ENCODE peak calls at places on chromosomes 12 and 14, in five cellular contexts. One of them, this sample, is unnamed.

GRCh38 chr12:77232045-77232444 is 166.7 kb upstream of the E2F7 start:
- DNase-seq in GM12865: no peak
- DNase-seq in CD8-positive, alpha-beta T cell: no peak
- DNase-seq in cardiac muscle cell: no peak
- DNase-seq in GM20000: no peak
- DNase-seq in this sample: no peak

GRCh38 chr12:94769040-94769420 is 118.7 kb upstream of the TMCC3 start:
- DNase-seq in GM20000: peak
- DNase-seq in GM12865: peak
- DNase-seq in cardiac muscle cell: no peak
- DNase-seq in CD8-positive, alpha-beta T cell: no peak
- DNase-seq in this sample: peak

GRCh38 chr14:30375280-30375892 is 183.6 kb upstream of the G2E3 start:
- DNase-seq in GM20000: peak
- DNase-seq in CD8-positive, alpha-beta T cell: peak
- DNase-seq in cardiac muscle cell: peak
- DNase-seq in GM12865: peak
- DNase-seq in this sample: peak

GRCh38 chr14:76768201-76768656 is 7.0 kb downstream of the VASH1 start:
- DNase-seq in CD8-positive, alpha-beta T cell: peak
- DNase-seq in GM12865: peak
- DNase-seq in cardiac muscle cell: peak
- DNase-seq in GM20000: peak
- DNase-seq in this sample: peak

GRCh38 chr12:99984271-99985128 is at the start of gene ANKS1B:
- DNase-seq in cardiac muscle cell: peak
- DNase-seq in GM20000: peak
- DNase-seq in GM12865: peak
- DNase-seq in CD8-positive, alpha-beta T cell: no peak
- DNase-seq in this sample: peak

GRCh38 chr12:116937640-116938039 is 26.9 kb downstream of the FBXW8 start:
- DNase-seq in cardiac muscle cell: no peak
- DNase-seq in CD8-positive, alpha-beta T cell: no peak
- DNase-seq in GM12865: no peak
- DNase-seq in GM20000: no peak
- DNase-seq in this sample: no peak

GRCh38 chr14:100096656-100097055 is 31.4 kb downstream of the EVL start:
- DNase-seq in GM20000: no peak
- DNase-seq in cardiac muscle cell: no peak
- DNase-seq in CD8-positive, alpha-beta T cell: no peak
- DNase-seq in GM12865: no peak
- DNase-seq in this sample: no peak

GRCh38 chr14:32611752-32612151 is 282.7 kb downstream of the AKAP6 start:
- DNase-seq in GM12865: no peak
- DNase-seq in CD8-positive, alpha-beta T cell: no peak
- DNase-seq in GM20000: no peak
- DNase-seq in cardiac muscle cell: no peak
- DNase-seq in this sample: no peak

GRCh38 chr12:57623811-57624390 is 9.1 kb downstream of the B4GALNT1 start:
- DNase-seq in GM12865: no peak
- DNase-seq in cardiac muscle cell: no peak
- DNase-seq in CD8-positive, alpha-beta T cell: no peak
- DNase-seq in GM20000: no peak
- DNase-seq in this sample: no peak

GRCh38 chr14:51818748-51819386 is 41.5 kb upstream of the GNG2 start:
- DNase-seq in GM20000: no peak
- DNase-seq in CD8-positive, alpha-beta T cell: no peak
- DNase-seq in GM12865: peak
- DNase-seq in cardiac muscle cell: no peak
- DNase-seq in this sample: no peak

GRCh38 chr12:130110910-130111309 is 51.4 kb upstream of the FZD10 start:
- DNase-seq in GM20000: no peak
- DNase-seq in CD8-positive, alpha-beta T cell: no peak
- DNase-seq in GM12865: no peak
- DNase-seq in cardiac muscle cell: no peak
- DNase-seq in this sample: no peak

GRCh38 chr14:88422919-88423318 is 37.5 kb downstream of the SPATA7 start:
- DNase-seq in CD8-positive, alpha-beta T cell: no peak
- DNase-seq in GM12865: no peak
- DNase-seq in GM20000: no peak
- DNase-seq in cardiac muscle cell: no peak
- DNase-seq in this sample: no peak

GRCh38 chr14:69715725-69716482 is 51.0 kb upstream of the SRSF5 start:
- DNase-seq in GM20000: no peak
- DNase-seq in GM12865: no peak
- DNase-seq in cardiac muscle cell: peak
- DNase-seq in CD8-positive, alpha-beta T cell: peak
- DNase-seq in this sample: no peak

GRCh38 chr12:51217968-51218606 is at the start of gene POU6F1:
- DNase-seq in GM12865: peak
- DNase-seq in CD8-positive, alpha-beta T cell: peak
- DNase-seq in GM20000: peak
- DNase-seq in cardiac muscle cell: peak
- DNase-seq in this sample: peak

GRCh38 chr12:101743724-101744472 is 4.6 kb upstream of the SYCP3 start:
- DNase-seq in CD8-positive, alpha-beta T cell: no peak
- DNase-seq in GM20000: peak
- DNase-seq in cardiac muscle cell: no peak
- DNase-seq in GM12865: peak
- DNase-seq in this sample: peak

GRCh38 chr12:107461222-107461980 is 224.2 kb upstream of the PWP1 start:
- DNase-seq in GM20000: no peak
- DNase-seq in GM12865: no peak
- DNase-seq in cardiac muscle cell: no peak
- DNase-seq in CD8-positive, alpha-beta T cell: no peak
- DNase-seq in this sample: no peak

GRCh38 chr14:22737052-22737451 is 29.4 kb upstream of the OXA1L start:
- DNase-seq in GM12865: peak
- DNase-seq in GM20000: peak
- DNase-seq in cardiac muscle cell: no peak
- DNase-seq in CD8-positive, alpha-beta T cell: no peak
- DNase-seq in this sample: peak

GRCh38 chr12:31742891-31743290 is 14.1 kb upstream of the AMN1 start:
- DNase-seq in GM20000: no peak
- DNase-seq in CD8-positive, alpha-beta T cell: no peak
- DNase-seq in GM12865: peak
- DNase-seq in cardiac muscle cell: no peak
- DNase-seq in this sample: no peak

GRCh38 chr12:85720308-85721033 is 115.7 kb downstream of the RASSF9 start:
- DNase-seq in GM12865: no peak
- DNase-seq in CD8-positive, alpha-beta T cell: no peak
- DNase-seq in GM20000: no peak
- DNase-seq in cardiac muscle cell: no peak
- DNase-seq in this sample: no peak

GRCh38 chr12:52382854-52383253 is 2.6 kb downstream of the KRT84 start:
- DNase-seq in GM12865: peak
- DNase-seq in GM20000: no peak
- DNase-seq in cardiac muscle cell: no peak
- DNase-seq in CD8-positive, alpha-beta T cell: no peak
- DNase-seq in this sample: no peak

GRCh38 chr12:111303531-111303930 is 65.4 kb downstream of the PHETA1 start:
- DNase-seq in GM12865: peak
- DNase-seq in GM20000: no peak
- DNase-seq in cardiac muscle cell: no peak
- DNase-seq in CD8-positive, alpha-beta T cell: no peak
- DNase-seq in this sample: no peak

GRCh38 chr12:46332260-46332659 is 40.3 kb downstream of the SLC38A2 start:
- DNase-seq in cardiac muscle cell: no peak
- DNase-seq in GM20000: no peak
- DNase-seq in GM12865: no peak
- DNase-seq in CD8-positive, alpha-beta T cell: no peak
- DNase-seq in this sample: no peak

GRCh38 chr14:61730756-61731373 is 31.4 kb upstream of the SNAPC1 start:
- DNase-seq in GM12865: no peak
- DNase-seq in cardiac muscle cell: no peak
- DNase-seq in GM20000: no peak
- DNase-seq in CD8-positive, alpha-beta T cell: peak
- DNase-seq in this sample: no peak

GRCh38 chr14:94581127-94581999 is at the start of gene SERPINA5:
- DNase-seq in cardiac muscle cell: peak
- DNase-seq in CD8-positive, alpha-beta T cell: no peak
- DNase-seq in GM12865: no peak
- DNase-seq in GM20000: no peak
- DNase-seq in this sample: no peak

GRCh38 chr12:6935551-6936377 is 7.9 kb upstream of the RNU7-1 start:
- DNase-seq in GM20000: no peak
- DNase-seq in GM12865: no peak
- DNase-seq in cardiac muscle cell: no peak
- DNase-seq in CD8-positive, alpha-beta T cell: no peak
- DNase-seq in this sample: no peak

GRCh38 chr12:75917083-75917482 is 114.5 kb downstream of the PHLDA1 start:
- DNase-seq in GM12865: peak
- DNase-seq in CD8-positive, alpha-beta T cell: no peak
- DNase-seq in GM20000: no peak
- DNase-seq in cardiac muscle cell: no peak
- DNase-seq in this sample: peak

GRCh38 chr12:56590237-56590830 is 39.8 kb downstream of the BAZ2A start:
- DNase-seq in CD8-positive, alpha-beta T cell: no peak
- DNase-seq in GM20000: peak
- DNase-seq in GM12865: peak
- DNase-seq in cardiac muscle cell: peak
- DNase-seq in this sample: no peak

GRCh38 chr14:59435106-59435505 is 30.1 kb downstream of the GPR135 start:
- DNase-seq in GM20000: no peak
- DNase-seq in CD8-positive, alpha-beta T cell: no peak
- DNase-seq in cardiac muscle cell: no peak
- DNase-seq in GM12865: no peak
- DNase-seq in this sample: no peak

GRCh38 chr12:50985322-50985721 is 33.0 kb downstream of the HIGD1C start:
- DNase-seq in CD8-positive, alpha-beta T cell: no peak
- DNase-seq in cardiac muscle cell: peak
- DNase-seq in GM12865: no peak
- DNase-seq in GM20000: no peak
- DNase-seq in this sample: no peak

GRCh38 chr14:51121096-51121495 is 26.2 kb upstream of the TRIM9 start:
- DNase-seq in cardiac muscle cell: no peak
- DNase-seq in GM20000: no peak
- DNase-seq in GM12865: no peak
- DNase-seq in CD8-positive, alpha-beta T cell: no peak
- DNase-seq in this sample: no peak

GRCh38 chr12:111458773-111459172 is 53.0 kb downstream of the SH2B3 start:
- DNase-seq in GM12865: no peak
- DNase-seq in CD8-positive, alpha-beta T cell: no peak
- DNase-seq in cardiac muscle cell: no peak
- DNase-seq in GM20000: no peak
- DNase-seq in this sample: no peak

GRCh38 chr12:7180685-7181084 is 8.8 kb upstream of the PEX5 start:
- DNase-seq in CD8-positive, alpha-beta T cell: no peak
- DNase-seq in GM20000: no peak
- DNase-seq in cardiac muscle cell: no peak
- DNase-seq in GM12865: no peak
- DNase-seq in this sample: no peak

GRCh38 chr12:100234591-100235304 is 32.1 kb downstream of the DEPDC4 start:
- DNase-seq in GM20000: peak
- DNase-seq in cardiac muscle cell: peak
- DNase-seq in GM12865: peak
- DNase-seq in CD8-positive, alpha-beta T cell: peak
- DNase-seq in this sample: peak

This sample was measured in GM13976.